ENCODE peak calls at places on chromosomes 12 and 14, in eight cellular contexts. E, V, P, A, F, J, Y and B are unnamed samples.

GRCh38 chr14:33567736-33568124 is 383.1 kb downstream of the EGLN3 start:
- DNase-seq in V (no peak), F (no peak), P (no peak), A (no peak), J (no peak), Y (no peak), E (no peak), B (no peak)

GRCh38 chr12:16258963-16259362 is 18.5 kb downstream of the SLC15A5 start:
- DNase-seq in P (no peak), A (no peak), F (no peak), Y (no peak), V (no peak), E (no peak), J (peak), B (no peak)

GRCh38 chr14:100850841-100851585 is 25.1 kb downstream of the MEG3 start:
- DNase-seq in V (peak), P (peak), F (peak), J (peak), Y (peak), E (no peak), A (no peak), B (peak)

GRCh38 chr12:104273503-104273902 is 30.0 kb upstream of the EID3 start:
- DNase-seq in P (no peak), E (no peak), J (no peak), V (no peak), F (no peak), Y (no peak), A (no peak), B (no peak)

GRCh38 chr12:124654666-124655316 is 87.4 kb upstream of the NCOR2 start:
- DNase-seq in Y (no peak), A (no peak), P (no peak), J (peak), V (no peak), F (no peak), E (no peak), B (no peak)

GRCh38 chr12:74964390-74964789 is 245.2 kb downstream of the KCNC2 start:
- DNase-seq in F (no peak), V (no peak), E (no peak), A (no peak), J (no peak), Y (no peak), P (no peak), B (no peak)

GRCh38 chr14:67977468-67978034 is 158.0 kb downstream of the RAD51B start:
- DNase-seq in E (no peak), F (no peak), V (peak), J (no peak), A (no peak), Y (no peak), P (no peak), B (no peak)

GRCh38 chr12:11832100-11832499 is 182.6 kb downstream of the ETV6 start:
- DNase-seq in V (no peak), P (no peak), E (no peak), F (no peak), Y (no peak), A (no peak), J (no peak), B (no peak)

GRCh38 chr12:103626498-103626897 is 39.4 kb downstream of the STAB2 start:
- DNase-seq in A (peak), E (peak), F (peak), V (peak), P (peak), J (peak), Y (no peak), B (no peak)

GRCh38 chr12:40172879-40173278 is 51.9 kb upstream of the LRRK2 start:
- DNase-seq in F (no peak), A (no peak), E (no peak), Y (no peak), V (no peak), J (no peak), P (no peak), B (no peak)